ENCODE peak calls at places on chromosomes 5 and 9, in ten cellular contexts. E, G, C, Z, J, L, P, M, R and A are unnamed samples.
A peak's percentile ranks its signal among the peaks of the same experiment; 100 is the strongest.

GRCh38 chr5:53604309-53604708 is 43.9 kb downstream of the NDUFS4 start:
- DNase-seq in L (no peak), G (no peak), C (no peak), Z (no peak), J (no peak), R (no peak), P (no peak), E (no peak), M (no peak), A (no peak)

GRCh38 chr9:27337833-27338526 is 41.0 kb upstream of the EQTN start:
- DNase-seq in C (no peak), P (no peak), R (no peak), J (no peak), L (no peak), E (no peak), Z (no peak), M (no peak), G (no peak), A (no peak)

GRCh38 chr5:39605145-39605544 is 180.4 kb upstream of the DAB2 start:
- DNase-seq in L (no peak), M (no peak), J (no peak), C (no peak), R (no peak), P (no peak), Z (no peak), E (no peak), G (no peak), A (no peak)

GRCh38 chr9:36572515-36573418 is at the start of gene MELK:
- DNase-seq in E (peak; percentile 85), J (peak; percentile 88), M (peak; percentile 98), R (peak; percentile 64), C (no peak), L (no peak), Z (peak; percentile 82), G (peak; percentile 81), P (peak; percentile 68), A (peak; percentile 97)

GRCh38 chr5:174462128-174462527 is 262.3 kb upstream of the MSX2 start:
- DNase-seq in E (no peak), L (no peak), Z (no peak), M (no peak), G (no peak), C (no peak), J (no peak), P (no peak), R (no peak), A (no peak)

GRCh38 chr5:11524188-11524587 is 380.1 kb downstream of the CTNND2 start:
- DNase-seq in E (no peak), J (no peak), M (no peak), G (no peak), R (no peak), Z (peak; percentile 51), C (no peak), L (no peak), P (no peak), A (no peak)

GRCh38 chr9:34279431-34279830 is 49.6 kb downstream of the KIF24 start:
- DNase-seq in E (peak; percentile 44), P (no peak), J (no peak), Z (no peak), L (no peak), R (peak; percentile 14), G (no peak), C (no peak), M (no peak), A (no peak)

GRCh38 chr5:150694638-150695037 is 6.2 kb downstream of the RBM22 start:
- DNase-seq in R (peak; percentile 67), J (no peak), E (peak; percentile 83), G (no peak), C (no peak), Z (no peak), M (no peak), L (no peak), P (no peak), A (no peak)

GRCh38 chr5:108974594-108974993 is 226.9 kb downstream of the FER start:
- DNase-seq in E (no peak), P (no peak), L (no peak), Z (no peak), J (no peak), C (no peak), R (no peak), G (no peak), M (no peak), A (no peak)

GRCh38 chr9:37862530-37862929 is 41.4 kb downstream of the SLC25A51 start:
- DNase-seq in P (no peak), C (no peak), E (no peak), G (no peak), L (no peak), J (no peak), Z (no peak), M (no peak), R (no peak), A (no peak)

GRCh38 chr5:103358305-103358996 is 99.9 kb downstream of the MACIR start:
- DNase-seq in C (no peak), J (no peak), E (no peak), P (no peak), L (no peak), Z (no peak), R (no peak), G (no peak), M (no peak), A (no peak)

GRCh38 chr9:90915693-90916092 is 114.1 kb downstream of the SYK start:
- DNase-seq in E (peak; percentile 26), C (no peak), J (peak; percentile 2), Z (no peak), M (peak; percentile 60), L (no peak), R (peak; percentile 40), G (peak; percentile 36), P (no peak), A (no peak)

GRCh38 chr9:134716067-134716466 is 74.5 kb downstream of the COL5A1 start:
- DNase-seq in R (no peak), M (no peak), L (no peak), J (no peak), E (no peak), G (no peak), C (no peak), P (no peak), Z (no peak), A (no peak)

GRCh38 chr9:89605181-89606048 is 603 bp downstream of the GADD45G start:
- DNase-seq in E (peak; percentile 18), L (no peak), G (peak; percentile 81), C (no peak), Z (peak; percentile 33), M (no peak), J (peak; percentile 55), P (peak; percentile 36), R (peak; percentile 52), A (peak; percentile 62)

GRCh38 chr5:133869675-133869978 is 98.8 kb downstream of the C5orf15 start:
- DNase-seq in E (no peak), R (peak; percentile 6), C (no peak), J (no peak), G (no peak), L (no peak), P (no peak), M (no peak), Z (no peak), A (peak; percentile 3)

GRCh38 chr9:29144476-29144875 is 1571.2 kb upstream of the C9orf72 start:
- DNase-seq in J (no peak), L (no peak), E (no peak), C (no peak), M (no peak), R (no peak), Z (no peak), P (no peak), G (peak; percentile 37), A (no peak)

GRCh38 chr5:129395247-129395646 is 64.9 kb upstream of the ADAMTS19 start:
- DNase-seq in C (no peak), P (no peak), L (no peak), Z (no peak), R (no peak), E (no peak), G (no peak), J (no peak), M (no peak), A (no peak)

GRCh38 chr5:143428738-143429420 is 25.4 kb upstream of the NR3C1 start:
- DNase-seq in R (peak; percentile 33), C (no peak), J (no peak), M (no peak), L (no peak), Z (no peak), E (no peak), P (no peak), G (no peak), A (no peak)

GRCh38 chr5:137141779-137142178 is 357.3 kb downstream of the SPOCK1 start:
- DNase-seq in L (no peak), E (peak; percentile 58), P (no peak), M (peak; percentile 62), Z (no peak), C (no peak), G (peak; percentile 1), J (no peak), R (peak; percentile 73), A (no peak)

GRCh38 chr9:131476777-131477345 is 25.9 kb upstream of the POMT1 start:
- DNase-seq in C (no peak), G (no peak), L (no peak), R (no peak), E (no peak), J (no peak), M (no peak), P (no peak), Z (no peak), A (no peak)

GRCh38 chr9:137435980-137436760 is 5.0 kb downstream of the ENTPD8 start:
- DNase-seq in C (no peak), P (no peak), M (no peak), R (peak; percentile 85), Z (no peak), J (no peak), E (peak; percentile 91), G (peak; percentile 65), L (no peak), A (no peak)

GRCh38 chr9:127754761-127755557 is 19.9 kb upstream of the TOR2A start:
- DNase-seq in C (no peak), M (peak; percentile 78), R (no peak), P (no peak), G (no peak), Z (peak; percentile 77), E (no peak), J (no peak), L (no peak), A (no peak)

GRCh38 chr9:91162784-91163440 is 198.8 kb downstream of the AUH start:
- DNase-seq in R (no peak), P (no peak), L (no peak), G (peak; percentile 86), J (peak; percentile 49), Z (no peak), C (no peak), M (no peak), E (peak; percentile 42), A (peak; percentile 19)

GRCh38 chr5:1255081-1255561 is 29.9 kb downstream of the SLC6A18 start:
- DNase-seq in L (no peak), Z (no peak), M (no peak), R (no peak), P (no peak), J (peak; percentile 72), G (no peak), C (no peak), E (peak; percentile 66), A (no peak)

GRCh38 chr5:175706499-175706898 is 48.6 kb downstream of the HRH2 start:
- DNase-seq in Z (no peak), E (no peak), M (no peak), P (no peak), R (no peak), L (no peak), J (no peak), G (no peak), C (no peak), A (no peak)

GRCh38 chr5:40503438-40503837 is 176.3 kb upstream of the PTGER4 start:
- DNase-seq in L (no peak), C (no peak), J (no peak), R (no peak), Z (no peak), E (no peak), P (no peak), M (no peak), G (no peak), A (no peak)

GRCh38 chr5:10532421-10532820 is 31.4 kb upstream of the ANKRD33B start:
- DNase-seq in R (no peak), G (no peak), E (no peak), P (no peak), Z (no peak), J (no peak), M (no peak), C (no peak), L (no peak), A (no peak)

GRCh38 chr9:124280176-124280691 is 22.5 kb downstream of the NEK6 start:
- DNase-seq in R (peak; percentile 70), G (peak; percentile 90), C (no peak), M (no peak), Z (no peak), P (no peak), J (no peak), L (no peak), E (peak; percentile 79), A (no peak)